ENCODE peak calls at places on chromosomes 6 and 20, in six cellular contexts. N is NCI-H2081, X is cardiac muscle cell, Q is skeletal muscle cell, V is AML-193, J is neural crest cell. F is an unnamed sample.

GRCh38 chr6:3848380-3848779 is 793 bp upstream of the FAM50B start:
- DNase-seq in N (no peak), X (no peak), Q (no peak), V (no peak), J (no peak), F (no peak)

GRCh38 chr20:47354710-47355488 is 1.6 kb downstream of the ZMYND8 start:
- DNase-seq in N (no peak), X (no peak), Q (no peak), V (no peak), J (no peak), F (no peak)

GRCh38 chr20:36210561-36210960 is 25.7 kb upstream of the AAR2 start:
- DNase-seq in N (no peak), X (peak), Q (no peak), V (no peak), J (no peak), F (no peak)

GRCh38 chr6:159213401-159213800 is 44.2 kb downstream of the FNDC1 start:
- DNase-seq in N (no peak), X (no peak), Q (no peak), V (no peak), J (no peak), F (no peak)

GRCh38 chr6:132246632-132247270 is 154.5 kb downstream of the MOXD1 start:
- DNase-seq in N (no peak), X (no peak), Q (no peak), V (no peak), J (no peak), F (no peak)

GRCh38 chr6:21188505-21189223 is 404.9 kb upstream of the SOX4 start:
- DNase-seq in N (peak), X (no peak), Q (no peak), V (no peak), J (no peak), F (peak)

GRCh38 chr20:4795394-4795793 is 73.7 kb downstream of the PRND start:
- DNase-seq in N (no peak), X (no peak), Q (peak), V (no peak), J (no peak), F (no peak)

GRCh38 chr6:29702519-29703103 is 20.6 kb upstream of the HLA-F start:
- DNase-seq in N (peak), X (peak), Q (no peak), V (peak), J (peak), F (peak)

GRCh38 chr20:4998160-4998651 is 3.1 kb downstream of the SLC23A2 start:
- DNase-seq in N (no peak), X (no peak), Q (no peak), V (peak), J (no peak), F (no peak)

GRCh38 chr6:26623339-26623859 is 26.6 kb downstream of the ABT1 start:
- DNase-seq in N (no peak), X (no peak), Q (no peak), V (no peak), J (no peak), F (no peak)

GRCh38 chr6:16154904-16155303 is 26.0 kb downstream of the MYLIP start:
- DNase-seq in N (no peak), X (no peak), Q (peak), V (no peak), J (no peak), F (no peak)

GRCh38 chr20:17059465-17059864 is 167.4 kb upstream of the PCSK2 start:
- DNase-seq in N (no peak), X (no peak), Q (no peak), V (no peak), J (no peak), F (peak)

GRCh38 chr20:38947931-38948362 is 14.2 kb upstream of the DHX35 start:
- DNase-seq in N (no peak), X (no peak), Q (no peak), V (no peak), J (no peak), F (no peak)

GRCh38 chr6:6379573-6379972 is 59.1 kb upstream of the F13A1 start:
- DNase-seq in N (peak), X (no peak), Q (no peak), V (no peak), J (no peak), F (no peak)

GRCh38 chr6:141955621-141956020 is 177.1 kb upstream of the GJE1 start:
- DNase-seq in N (no peak), X (no peak), Q (no peak), V (no peak), J (no peak), F (no peak)

GRCh38 chr6:120056085-120056484 is 706.5 kb upstream of the MAN1A1 start:
- DNase-seq in N (no peak), X (no peak), Q (no peak), V (no peak), J (no peak), F (peak)

GRCh38 chr6:110877154-110877564 is 2.6 kb downstream of the AMD1 start:
- DNase-seq in N (no peak), X (no peak), Q (no peak), V (no peak), J (no peak), F (no peak)

GRCh38 chr6:143940011-143940597 is 68.0 kb downstream of the PLAGL1 start:
- DNase-seq in N (peak), X (peak), Q (no peak), V (peak), J (peak), F (peak)

GRCh38 chr6:169972736-169973135 is 221.3 kb downstream of the ERMARD start:
- DNase-seq in N (no peak), X (no peak), Q (no peak), V (no peak), J (no peak), F (no peak)

GRCh38 chr6:134272365-134272764 is 45.5 kb downstream of the SGK1 start:
- DNase-seq in N (no peak), X (no peak), Q (no peak), V (no peak), J (no peak), F (no peak)

F was measured in NCI-H1417.